ENCODE peak calls at places on chromosomes 7 and 10, in five cellular contexts. E is GM23248, K is right atrium auricular region, T is cardiac muscle cell, G is psoas muscle. D is an unnamed sample. For H3K4me1, the result is how much of the 10 kb centered on the place peaks cover.

GRCh38 chr7:98735801-98736200 is 118.7 kb downstream of the NPTX2 start:
- DNase-seq in K (no peak), G (no peak), E (no peak), T (no peak), D (no peak)

GRCh38 chr10:69974551-69975155 is 78.0 kb upstream of the MACROH2A2 start:
- DNase-seq in T (no peak), G (no peak), K (no peak), E (peak), D (no peak)

GRCh38 chr7:88306590-88307048 is at the start of gene STEAP4:
- DNase-seq in G (peak), E (peak), T (peak), K (peak), D (peak)

GRCh38 chr10:75126277-75126676 is 14.8 kb downstream of the SAMD8 start:
- DNase-seq in K (no peak), G (no peak), E (peak), T (no peak), D (no peak)

GRCh38 chr10:8063128-8063908 is 8.8 kb downstream of the GATA3 start:
- DNase-seq in T (no peak), E (no peak), K (no peak), G (no peak), D (no peak)

GRCh38 chr7:102830206-102830605 is 81.4 kb downstream of the FAM185A start:
- DNase-seq in T (no peak), K (no peak), G (no peak), E (peak), D (no peak)

GRCh38 chr7:1458676-1459511 is at the start of gene MICALL2:
- DNase-seq in G (peak), K (peak), E (peak), T (peak), D (peak)

GRCh38 chr10:73591935-73592699 is 975 bp upstream of the USP54 start:
- DNase-seq in K (peak), G (no peak), T (peak), E (peak), D (peak)

GRCh38 chr7:28533731-28534531 is 121.6 kb downstream of the CREB5 start:
- DNase-seq in K (peak), G (peak), E (peak), T (peak), D (peak)

GRCh38 chr7:54245046-54245445 is 297.1 kb upstream of the VSTM2A start:
- DNase-seq in T (no peak), E (no peak), G (no peak), K (no peak), D (no peak)

GRCh38 chr7:68547794-68548193 is 1050.5 kb upstream of the AUTS2 start:
- DNase-seq in T (no peak), G (no peak), E (no peak), K (no peak), D (no peak)

GRCh38 chr7:88092676-88092999 is 127.2 kb downstream of the SRI start:
- DNase-seq in T (no peak), K (no peak), G (no peak), E (no peak), D (no peak)

GRCh38 chr7:144390481-144390880 is 13.0 kb downstream of the NOBOX start:
- DNase-seq in K (peak), G (no peak), E (no peak), T (no peak), D (no peak)

GRCh38 chr10:829241-829640 is 102.3 kb downstream of the LARP4B start:
- DNase-seq in K (no peak), E (no peak), T (no peak), G (no peak), D (no peak)
- H3K27ac ChIP-seq in K (no peak), E (no peak), T (no peak), G (no peak), D (no peak)

DNA sequence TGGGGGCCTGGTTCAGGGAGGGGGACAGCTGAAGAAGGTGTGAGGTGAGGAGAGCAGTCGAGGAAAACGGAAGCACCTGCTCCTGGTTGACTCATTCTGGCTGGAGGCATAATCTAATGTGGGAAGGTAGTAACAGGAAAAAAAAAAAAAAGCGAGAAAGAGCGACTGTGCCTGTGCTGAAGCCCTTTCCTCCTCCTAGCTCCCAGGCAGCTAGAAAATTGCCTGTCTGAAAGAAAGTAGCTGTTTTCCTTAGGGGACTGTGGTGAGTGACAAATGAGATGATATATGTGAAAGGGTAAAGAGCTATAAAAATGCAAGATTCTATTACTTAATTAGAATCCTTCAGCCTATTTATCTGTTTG is 4.9 kb upstream of the MEST start:
- DNase-seq in E (no peak), G (no peak), K (no peak), T (no peak), D (no peak)
- H3K4me3 ChIP-seq in E (no peak), G (peak), K (peak), T (peak), D (peak)

DNA sequence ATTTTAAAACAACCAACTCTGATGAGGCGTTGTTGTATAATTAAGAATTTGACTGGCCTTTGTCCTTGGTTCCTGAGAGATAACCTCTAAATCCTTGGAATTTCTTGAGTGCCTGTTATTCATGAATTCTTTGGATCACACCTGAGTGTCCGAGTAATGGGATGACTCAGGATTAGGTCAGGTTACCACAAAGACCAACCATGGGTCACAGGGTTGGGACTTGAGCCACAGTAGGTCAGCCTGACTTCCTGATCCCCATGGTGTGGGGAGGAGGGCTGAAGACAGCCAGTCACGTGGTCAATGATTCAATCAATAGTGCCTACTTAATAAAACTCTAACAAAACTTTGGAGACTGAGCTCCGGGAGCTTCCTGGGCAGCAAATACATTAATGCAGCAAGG is 192.5 kb downstream of the GFRA1 start:
- DNase-seq in T (no peak), E (peak), K (no peak), G (no peak), D (no peak)
- H3K4me1 ChIP-seq in T (under half), E (under half), K (under half), G (under half), D (under half)

GRCh38 chr10:86653379-86653778 is 968 bp upstream of the OPN4 start:
- DNase-seq in T (no peak), G (no peak), K (no peak), E (no peak), D (no peak)
- H3K27ac ChIP-seq in T (no peak), G (no peak), K (no peak), E (no peak), D (no peak)

DNA sequence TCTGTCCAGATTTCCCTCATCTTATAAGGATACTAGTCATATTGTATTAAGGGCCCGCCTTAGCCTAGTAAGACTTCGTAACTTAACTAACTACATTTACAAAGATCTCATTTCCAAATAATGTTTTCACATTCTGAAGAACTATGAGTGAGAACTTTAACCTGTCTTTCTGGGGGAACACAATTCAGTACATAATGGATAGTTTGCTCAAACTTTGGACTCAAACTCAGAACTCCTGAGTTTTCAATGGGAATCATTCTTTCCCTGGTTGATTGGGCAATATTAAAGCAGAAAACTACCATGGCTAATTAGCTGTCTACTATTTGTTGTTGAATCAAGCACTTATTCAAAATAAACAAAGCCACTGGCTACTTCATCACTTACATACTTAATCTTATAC is 522.9 kb downstream of the REEP3 start:
- DNase-seq in K (no peak), T (no peak), G (no peak), E (no peak), D (no peak)
- H3K4me3 ChIP-seq in K (no peak), T (no peak), G (no peak), E (no peak), D (no peak)

GRCh38 chr10:110455440-110455839 is 42.3 kb upstream of the DUSP5 start:
- DNase-seq in G (no peak), E (no peak), T (no peak), K (no peak), D (no peak)

GRCh38 chr10:110456046-110456445 is 41.7 kb upstream of the DUSP5 start:
- DNase-seq in T (no peak), K (no peak), G (no peak), E (no peak), D (no peak)

GRCh38 chr10:110457851-110458582 is 39.7 kb upstream of the DUSP5 start:
- DNase-seq in G (no peak), K (no peak), E (no peak), T (no peak), D (no peak)

GRCh38 chr10:110458583-110458920 is 39.2 kb upstream of the DUSP5 start:
- DNase-seq in T (no peak), E (no peak), G (no peak), K (peak), D (peak)

GRCh38 chr10:110456523-110457091 is 41.1 kb upstream of the DUSP5 start:
- DNase-seq in G (no peak), K (no peak), E (peak), T (peak), D (no peak)
- H3K4me1 ChIP-seq in G (under half), K (under half), E (under half), T (under half), D (under half)

DNA sequence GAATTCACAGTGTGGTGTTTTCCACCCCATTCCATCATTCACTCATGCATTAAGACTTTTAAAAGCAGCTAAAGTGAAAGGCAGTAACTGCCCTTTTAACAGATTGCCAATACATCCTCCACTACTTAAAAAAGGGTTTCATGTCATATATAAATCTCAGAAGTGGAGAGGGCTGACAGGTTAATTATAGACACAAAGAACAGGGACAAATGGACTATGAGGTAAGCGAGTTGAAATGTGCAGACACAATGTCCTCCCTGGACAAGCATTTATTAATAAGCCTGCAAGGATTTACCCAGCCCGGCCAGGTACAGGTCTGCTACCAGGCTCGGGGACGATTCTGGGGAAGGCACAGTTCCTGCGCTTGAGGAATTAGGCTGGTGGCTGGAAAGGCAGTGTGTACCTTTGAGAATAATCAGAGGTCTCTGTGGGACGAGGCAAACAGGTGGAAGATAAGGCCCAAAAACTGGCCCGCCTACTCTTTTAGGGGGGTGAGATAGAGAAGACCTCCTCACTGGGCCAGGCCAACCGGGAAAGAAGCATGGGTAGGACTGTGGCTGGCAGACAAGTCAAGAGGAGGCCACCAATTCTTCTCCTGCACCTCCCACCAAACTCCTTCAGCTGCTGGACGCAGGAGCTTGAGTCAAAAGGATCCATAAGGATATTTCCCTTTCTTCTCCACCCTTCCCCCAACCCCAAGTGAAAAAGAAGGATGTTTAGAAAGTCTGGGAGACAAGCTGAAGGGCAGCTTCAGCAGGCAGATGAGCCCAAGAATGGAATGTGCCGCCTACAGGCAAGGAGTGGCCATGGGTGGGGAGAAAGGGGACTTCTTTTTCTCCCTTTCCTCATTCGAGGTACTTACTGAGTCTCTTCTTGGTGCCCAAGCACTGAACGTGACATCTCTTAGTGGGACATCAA is 1.5 kb downstream of the PDLIM1 start:
- DNase-seq in K (no peak), G (peak), E (peak), T (peak), D (no peak)
- H3K27ac ChIP-seq in K (peak), G (peak), E (no peak), T (peak), D (peak)

GRCh38 chr10:34769941-34770340 is 45.2 kb downstream of the PARD3 start:
- DNase-seq in K (no peak), E (no peak), T (no peak), G (no peak), D (no peak)

GRCh38 chr10:34766811-34767516 is 48.1 kb downstream of the PARD3 start:
- DNase-seq in T (no peak), K (no peak), G (no peak), E (no peak), D (no peak)

GRCh38 chr10:34766256-34766580 is 48.9 kb downstream of the PARD3 start:
- DNase-seq in T (peak), E (no peak), K (no peak), G (no peak), D (no peak)

GRCh38 chr10:34768972-34769330 is 46.1 kb downstream of the PARD3 start:
- DNase-seq in G (no peak), T (no peak), K (no peak), E (no peak), D (no peak)

DNA sequence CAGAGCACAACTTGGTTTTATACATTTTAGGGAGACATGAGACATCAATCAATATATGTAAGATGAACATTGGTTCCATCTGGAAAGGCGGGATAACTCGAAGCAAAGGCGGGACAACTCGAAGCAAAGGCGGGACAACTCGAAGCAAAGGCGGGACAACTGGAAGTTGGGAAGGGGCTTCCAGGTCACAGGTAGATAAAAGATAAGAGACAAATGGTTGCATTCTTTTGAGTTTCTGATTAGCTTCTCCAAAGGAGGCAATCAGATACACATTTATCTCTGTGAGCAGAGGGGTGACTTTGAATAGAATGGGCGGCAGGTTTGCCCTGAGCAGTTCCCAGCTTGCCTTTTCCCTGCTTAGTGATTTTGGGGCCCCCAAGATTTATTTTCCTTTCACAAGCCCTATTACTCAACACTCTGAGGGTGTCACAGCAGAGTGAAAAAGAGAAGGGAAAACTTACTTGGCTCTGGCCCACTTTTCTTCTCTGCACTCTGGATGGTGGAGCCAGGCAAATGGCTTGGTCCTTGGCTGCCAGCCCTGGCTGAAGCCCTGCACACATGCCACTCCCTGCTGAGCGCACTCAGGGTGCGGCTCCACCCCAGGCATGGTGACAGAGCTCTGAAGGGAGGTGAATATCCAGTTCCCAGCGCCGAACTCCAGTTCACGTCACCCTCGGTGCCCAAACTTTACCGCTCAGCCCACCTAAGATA is 46.7 kb downstream of the PARD3 start:
- DNase-seq in G (peak), E (peak), T (peak), K (peak), D (peak)
- H3K4me3 ChIP-seq in G (peak), E (no peak), T (no peak), K (peak), D (no peak)